ENCODE peak calls at places on chromosomes 13 and 19, in four cellular contexts. A is anterior cingulate cortex, E is NCI-H1092, Q is GM19239. J is an unnamed sample.

GRCh38 chr13:73722120-73722519 is 412.1 kb downstream of the KLF12 start:
- DNase-seq in A (no peak), E (no peak), Q (no peak), J (no peak)

GRCh38 chr19:39110263-39110967 is 15.2 kb upstream of the PAK4 start:
- DNase-seq in A (no peak), E (no peak), Q (peak; percentile 73), J (peak; percentile 77)

GRCh38 chr19:37931941-37932655 is 25.1 kb downstream of the SIPA1L3 start:
- DNase-seq in A (peak; percentile 63), E (peak; percentile 58), Q (peak; percentile 41), J (peak; percentile 47)

GRCh38 chr19:18744019-18744418 is 47.1 kb downstream of the COMP start:
- DNase-seq in A (no peak), E (no peak), Q (no peak), J (no peak)

GRCh38 chr13:95349267-95349666 is 48.0 kb upstream of the ABCC4 start:
- DNase-seq in A (no peak), E (no peak), Q (no peak), J (no peak)

GRCh38 chr19:23440791-23441190 is 45.5 kb upstream of the ZNF91 start:
- DNase-seq in A (no peak), E (no peak), Q (no peak), J (no peak)

GRCh38 chr13:28805193-28805819 is 14.8 kb upstream of the MTUS2 start:
- DNase-seq in A (no peak), E (no peak), Q (no peak), J (no peak)

GRCh38 chr13:96075953-96076543 is 13.9 kb upstream of the HS6ST3 start:
- DNase-seq in A (no peak), E (no peak), Q (no peak), J (no peak)

GRCh38 chr13:111974065-111974640 is 92.8 kb upstream of the SOX1 start:
- DNase-seq in A (peak; percentile 53), E (no peak), Q (no peak), J (no peak)

GRCh38 chr13:26784704-26785639 is 24.4 kb upstream of the GPR12 start:
- DNase-seq in A (no peak), E (no peak), Q (no peak), J (no peak)

GRCh38 chr19:51064534-51065220 is at the start of gene KLK13:
- DNase-seq in A (no peak), E (no peak), Q (no peak), J (no peak)

GRCh38 chr19:40444181-40445005 is at the start of gene SERTAD3:
- DNase-seq in A (peak; percentile 96), E (peak; percentile 89), Q (peak; percentile 86), J (peak; percentile 97)

GRCh38 chr19:42396542-42397314 is 6.6 kb upstream of the CNFN start:
- DNase-seq in A (peak; percentile 99), E (peak; percentile 97), Q (peak; percentile 100), J (peak; percentile 100)

GRCh38 chr19:50418186-50419021 is at the start of gene SPIB:
- DNase-seq in A (no peak), E (no peak), Q (no peak), J (no peak)